ENCODE peak calls at places on chromosomes 3 and 15, in seven cellular contexts. E is brain microvascular endothelial cell, B is prostate gland, U is fibroblast of mammary gland, V is GM12865, M is AG10803, S is BJ. I is an unnamed sample.

GRCh38 chr15:64521726-64522164 is 61.4 kb downstream of the ZNF609 start:
- DNase-seq in S (no peak), V (no peak), B (peak; percentile 27), E (peak; percentile 36), U (peak; percentile 44), M (peak; percentile 49), I (no peak)

GRCh38 chr15:44718180-44718926 is 7.0 kb downstream of the B2M start:
- DNase-seq in S (no peak), M (no peak), E (no peak), U (no peak), V (peak; percentile 18), B (no peak), I (no peak)

GRCh38 chr3:157113832-157114505 is 46.0 kb downstream of the CCNL1 start:
- DNase-seq in E (no peak), B (no peak), M (no peak), S (no peak), U (no peak), V (no peak), I (no peak)

GRCh38 chr3:30266536-30266935 is 339.9 kb upstream of the TGFBR2 start:
- DNase-seq in M (peak; percentile 81), U (no peak), E (no peak), S (no peak), B (no peak), V (no peak), I (no peak)

GRCh38 chr3:33940149-33940548 is 141.7 kb downstream of the PDCD6IP start:
- DNase-seq in S (no peak), U (peak; percentile 55), E (peak; percentile 24), V (no peak), B (no peak), M (no peak), I (no peak)

GRCh38 chr3:9912294-9912935 is 4.5 kb upstream of the IL17RC start:
- DNase-seq in B (no peak), S (no peak), V (no peak), U (peak; percentile 76), E (peak; percentile 82), M (peak; percentile 36), I (no peak)

GRCh38 chr3:149599236-149599635 is 58.6 kb downstream of the WWTR1 start:
- DNase-seq in S (no peak), M (no peak), B (no peak), U (peak; percentile 65), E (no peak), V (no peak), I (no peak)

GRCh38 chr15:93037341-93038063 is 51.5 kb downstream of the RGMA start:
- DNase-seq in S (no peak), U (peak; percentile 71), E (peak; percentile 25), B (peak; percentile 61), M (peak; percentile 52), V (no peak), I (peak; percentile 5)

GRCh38 chr15:42035362-42035761 is 14.5 kb upstream of the PLA2G4E start:
- DNase-seq in U (peak; percentile 17), V (peak; percentile 65), M (peak; percentile 15), B (peak; percentile 36), S (no peak), E (no peak), I (no peak)

GRCh38 chr3:13011369-13012227 is 61.6 kb downstream of the IQSEC1 start:
- DNase-seq in S (no peak), U (no peak), M (no peak), V (peak; percentile 96), E (no peak), B (no peak), I (no peak)

GRCh38 chr3:179603831-179604230 is 607 bp downstream of the MRPL47 start:
- DNase-seq in E (no peak), U (no peak), B (no peak), V (no peak), M (no peak), S (no peak), I (no peak)

GRCh38 chr15:69758810-69759410 is 306.3 kb downstream of the RPLP1 start:
- DNase-seq in U (peak; percentile 19), V (peak; percentile 89), E (peak; percentile 84), M (peak; percentile 43), S (no peak), B (peak; percentile 13), I (no peak)

GRCh38 chr3:128727996-128728395 is 2.0 kb downstream of the RAB7A start:
- DNase-seq in S (no peak), B (no peak), U (peak; percentile 56), V (no peak), M (peak; percentile 28), E (no peak), I (no peak)

GRCh38 chr15:62135532-62136134 is 29.5 kb downstream of the C2CD4B start:
- DNase-seq in B (peak; percentile 53), S (no peak), E (peak; percentile 42), M (no peak), U (peak; percentile 35), V (no peak), I (no peak)

GRCh38 chr3:4982773-4983738 is 3.8 kb downstream of the BHLHE40 start:
- DNase-seq in U (peak; percentile 68), E (peak; percentile 53), B (no peak), M (no peak), S (no peak), V (no peak), I (no peak)

GRCh38 chr3:45564172-45564571 is 30.4 kb upstream of the LIMD1 start:
- DNase-seq in V (peak; percentile 85), B (no peak), S (no peak), U (no peak), E (no peak), M (no peak), I (no peak)

GRCh38 chr3:55692958-55693558 is 206.0 kb upstream of the WNT5A start:
- DNase-seq in V (no peak), M (peak; percentile 47), U (peak; percentile 25), S (no peak), B (no peak), E (peak; percentile 65), I (peak; percentile 5)

GRCh38 chr3:188664795-188665194 is 507.0 kb upstream of the TPRG1 start:
- DNase-seq in U (peak; percentile 45), B (no peak), M (no peak), V (peak; percentile 18), S (no peak), E (no peak), I (no peak)

GRCh38 chr3:69494091-69494659 is 108.3 kb upstream of the FRMD4B start:
- DNase-seq in V (no peak), U (no peak), M (no peak), B (no peak), S (no peak), E (no peak), I (no peak)
- TF ChIP-seq CTCF in V (no peak), U (no peak), M (no peak), B (no peak), S (no peak), E (no peak), I (no peak)

GRCh38 chr3:133866141-133866540 is 29.5 kb downstream of the RAB6B start:
- DNase-seq in V (no peak), M (no peak), S (no peak), U (no peak), B (no peak), E (no peak), I (no peak)

GRCh38 chr3:133863865-133864264 is 31.8 kb downstream of the RAB6B start:
- DNase-seq in U (no peak), B (no peak), M (no peak), S (no peak), V (no peak), E (no peak), I (no peak)

GRCh38 chr3:133864616-133865015 is 31.1 kb downstream of the RAB6B start:
- DNase-seq in U (no peak), B (no peak), V (no peak), M (no peak), E (no peak), S (no peak), I (no peak)

GRCh38 chr3:133868166-133868565 is 27.5 kb downstream of the RAB6B start:
- DNase-seq in V (no peak), B (no peak), E (no peak), U (no peak), M (no peak), S (no peak), I (no peak)

GRCh38 chr3:133865136-133865855 is 30.4 kb downstream of the RAB6B start:
- DNase-seq in M (no peak), B (no peak), V (no peak), E (no peak), U (no peak), S (no peak), I (no peak)
- TF ChIP-seq CTCF in M (no peak), B (no peak), V (no peak), E (peak; percentile 35), U (no peak), S (no peak), I (no peak)

GRCh38 chr3:49930922-49931321 is 1.3 kb upstream of the MON1A start:
- DNase-seq in M (no peak), U (no peak), E (no peak), V (peak; percentile 35), S (no peak), B (no peak), I (no peak)
- TF ChIP-seq CTCF in M (no peak), U (no peak), E (no peak), V (no peak), S (no peak), B (no peak), I (no peak)

DNA sequence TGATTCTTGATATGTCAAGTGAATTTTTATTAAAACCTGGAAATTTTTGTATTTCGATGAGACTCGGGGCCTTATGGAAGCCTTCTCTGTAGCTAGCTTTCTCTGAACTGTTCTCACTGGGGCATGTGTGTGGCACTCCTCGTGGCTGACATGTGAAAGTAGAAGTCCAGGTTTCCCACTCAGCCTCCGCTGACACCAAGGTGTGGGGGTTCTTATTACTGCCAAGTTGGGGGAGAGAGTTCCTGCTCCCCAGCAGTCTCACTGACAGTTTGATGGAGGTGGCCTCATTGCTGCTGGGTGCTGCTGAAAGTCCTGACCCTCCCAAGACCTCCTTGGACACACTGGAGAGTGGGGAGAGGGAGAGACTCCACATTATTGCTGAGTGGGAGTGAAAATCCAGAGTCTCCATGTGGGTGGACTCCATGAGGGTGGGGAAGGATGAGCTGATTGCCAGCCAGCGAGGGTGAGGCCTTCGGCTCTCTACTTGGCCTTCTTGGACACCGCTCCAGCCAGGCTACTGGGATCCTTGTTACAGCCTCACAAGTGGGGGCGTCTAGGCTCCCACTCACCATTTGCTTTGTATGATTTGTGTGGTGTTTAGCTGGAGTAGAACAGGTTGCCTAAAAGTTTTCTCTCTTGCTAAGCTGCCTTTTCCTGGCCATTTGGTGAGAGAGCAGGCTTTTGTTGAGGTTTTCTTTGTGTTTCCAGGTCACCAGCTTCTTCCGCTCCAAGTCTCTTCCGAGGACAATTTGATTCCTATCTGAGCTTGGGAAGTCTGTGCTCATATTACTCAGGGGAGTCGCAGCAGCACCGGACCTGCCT is 64.1 kb downstream of the LSM3 start:
- DNase-seq in M (no peak), U (no peak), B (no peak), S (no peak), V (no peak), E (no peak), I (no peak)
- TF ChIP-seq CTCF in M (no peak), U (no peak), B (no peak), S (no peak), V (no peak), E (no peak), I (no peak)

I was measured in AG04449.